ENCODE peak calls at places on chromosomes 5 and 9, in ten cellular contexts. F is activated T-helper 9 cell treated with anti-CD3 and anti-CD28 coated beads, Interleukin-2, amount 50 U/mL, for 16 hours; L is kidney tubule cell; X is mesothelial cell of epicardium; H is AG08395; K is SJSA1; A is neural progenitor cell; C is CD8-positive, alpha-beta T cell; U is AML-193; T is cardiac muscle cell. E is an unnamed sample.

GRCh38 chr9:19656704-19657103 is 132.1 kb downstream of the SLC24A2 start:
- DNase-seq in U (no peak), T (no peak), K (no peak), F (no peak), H (no peak), X (no peak), C (no peak), L (no peak), A (no peak), E (no peak)

GRCh38 chr9:131282175-131282574 is 5.9 kb upstream of the FAM78A start:
- DNase-seq in F (no peak), K (no peak), T (no peak), X (no peak), L (no peak), U (no peak), A (no peak), C (no peak), H (no peak), E (no peak)

GRCh38 chr5:1501372-1502045 is 22.3 kb downstream of the LPCAT1 start:
- DNase-seq in C (no peak), T (no peak), H (no peak), A (no peak), X (no peak), L (no peak), K (no peak), U (no peak), F (no peak), E (no peak)

GRCh38 chr5:32711693-32712462 is 757 bp downstream of the NPR3 start:
- DNase-seq in X (peak), A (peak), L (peak), F (no peak), U (no peak), T (no peak), K (no peak), C (no peak), H (peak), E (peak)

GRCh38 chr9:87502446-87503232 is 5.0 kb downstream of the DAPK1 start:
- DNase-seq in X (no peak), U (peak), K (no peak), A (no peak), H (no peak), T (no peak), F (no peak), C (no peak), L (no peak), E (no peak)

GRCh38 chr9:99881769-99882168 is 24.7 kb upstream of the STX17 start:
- DNase-seq in F (no peak), X (no peak), K (no peak), C (no peak), U (no peak), L (no peak), T (no peak), A (no peak), H (no peak), E (no peak)

GRCh38 chr9:18666348-18666747 is 192.4 kb downstream of the ADAMTSL1 start:
- DNase-seq in F (no peak), H (no peak), K (no peak), L (peak), U (no peak), X (no peak), T (no peak), C (no peak), A (no peak), E (no peak)

GRCh38 chr5:58056546-58056945 is 403.3 kb downstream of the PLK2 start:
- DNase-seq in L (no peak), C (no peak), T (no peak), H (no peak), U (no peak), A (no peak), X (no peak), F (no peak), K (no peak), E (no peak)

GRCh38 chr5:127229185-127229889 is 61.3 kb upstream of the MEGF10 start:
- DNase-seq in K (no peak), A (peak), C (peak), U (peak), X (peak), T (peak), H (peak), F (peak), L (peak), E (peak)

GRCh38 chr5:14664270-14665109 is at the start of gene OTULIN:
- DNase-seq in A (peak), F (peak), C (peak), K (peak), H (peak), T (peak), U (peak), L (peak), X (peak), E (peak)

GRCh38 chr9:2787065-2787464 is 56.8 kb downstream of the PUM3 start:
- DNase-seq in T (no peak), A (no peak), F (no peak), H (peak), C (no peak), X (no peak), K (no peak), U (no peak), L (peak), E (no peak)

GRCh38 chr9:75235632-75236031 is 147.3 kb downstream of the OSTF1 start:
- DNase-seq in T (no peak), K (no peak), U (no peak), H (no peak), C (no peak), L (peak), A (no peak), X (no peak), F (no peak), E (no peak)

GRCh38 chr5:56848206-56848605 is 32.9 kb downstream of the MAP3K1 start:
- DNase-seq in U (no peak), A (peak), C (no peak), L (no peak), X (no peak), F (no peak), K (no peak), H (no peak), T (no peak), E (no peak)

GRCh38 chr5:21254161-21254560 is 1266.2 kb upstream of the CDH18 start:
- DNase-seq in F (no peak), A (no peak), X (no peak), T (no peak), C (no peak), U (no peak), K (no peak), H (no peak), L (no peak), E (no peak)

GRCh38 chr5:15452030-15452429 is 48.0 kb upstream of the FBXL7 start:
- DNase-seq in X (no peak), C (no peak), U (no peak), H (no peak), T (peak), L (peak), K (no peak), F (no peak), A (no peak), E (no peak)

GRCh38 chr9:136886610-136887597 is 588 bp downstream of the TRAF2 start:
- DNase-seq in H (peak), T (peak), K (no peak), X (peak), F (peak), U (no peak), L (peak), A (peak), C (no peak), E (no peak)

GRCh38 chr5:33721491-33722245 is 170.1 kb downstream of the ADAMTS12 start:
- DNase-seq in C (no peak), A (no peak), T (no peak), L (no peak), H (no peak), X (no peak), K (no peak), U (no peak), F (no peak), E (no peak)

GRCh38 chr9:118529624-118530214 is 825.5 kb downstream of the TLR4 start:
- DNase-seq in C (no peak), X (no peak), K (no peak), T (peak), A (no peak), H (no peak), F (no peak), L (no peak), U (no peak), E (no peak)

GRCh38 chr9:93172646-93173364 is 11.1 kb upstream of the WNK2 start:
- DNase-seq in K (no peak), H (no peak), C (no peak), U (no peak), A (no peak), X (no peak), F (no peak), T (no peak), L (no peak), E (no peak)

GRCh38 chr9:137816531-137817235 is 60.9 kb upstream of the CACNA1B start:
- DNase-seq in L (no peak), U (no peak), C (no peak), A (no peak), X (no peak), K (no peak), T (no peak), F (no peak), H (no peak), E (peak)

GRCh38 chr9:13845460-13845859 is 468.5 kb downstream of the NFIB start:
- DNase-seq in C (no peak), L (peak), F (no peak), H (no peak), X (no peak), A (no peak), U (no peak), K (no peak), T (no peak), E (no peak)

GRCh38 chr5:101271416-101271815 is 368.3 kb upstream of the ST8SIA4 start:
- DNase-seq in U (no peak), A (no peak), X (no peak), T (no peak), K (no peak), F (no peak), H (no peak), L (no peak), C (no peak), E (no peak)

GRCh38 chr5:1445313-1445894 is at the start of gene SLC6A3:
- DNase-seq in T (peak), A (peak), C (peak), U (no peak), L (no peak), F (no peak), K (peak), H (no peak), X (no peak), E (no peak)

GRCh38 chr5:54205918-54206317 is 104.5 kb downstream of the ARL15 start:
- DNase-seq in T (no peak), U (no peak), X (no peak), C (no peak), H (no peak), A (no peak), L (no peak), K (no peak), F (no peak), E (no peak)

GRCh38 chr9:90991953-90992352 is 190.3 kb downstream of the SYK start:
- DNase-seq in X (no peak), H (peak), U (no peak), C (no peak), F (no peak), L (peak), A (no peak), T (no peak), K (no peak), E (no peak)

GRCh38 chr9:1200847-1201251 is 150.7 kb downstream of the DMRT2 start:
- DNase-seq in X (no peak), T (peak), H (no peak), L (peak), U (no peak), F (no peak), A (no peak), K (no peak), C (no peak), E (no peak)

GRCh38 chr5:151104795-151105194 is 24.0 kb upstream of the TNIP1 start:
- DNase-seq in U (no peak), C (no peak), F (no peak), A (no peak), X (no peak), H (peak), T (no peak), K (no peak), L (no peak), E (no peak)

GRCh38 chr5:10441992-10442435 is 335 bp downstream of the ROPN1L start:
- DNase-seq in K (no peak), T (peak), C (no peak), H (peak), A (no peak), U (no peak), X (no peak), L (no peak), F (no peak), E (no peak)

GRCh38 chr9:78288214-78288892 is 8.6 kb upstream of the PSAT1 start:
- DNase-seq in H (no peak), K (no peak), F (no peak), L (no peak), U (no peak), T (no peak), X (no peak), C (no peak), A (no peak), E (no peak)

GRCh38 chr5:469752-470483 is 26.9 kb downstream of the EXOC3 start:
- DNase-seq in L (no peak), U (no peak), A (no peak), X (no peak), F (no peak), C (no peak), T (no peak), K (no peak), H (no peak), E (no peak)

GRCh38 chr9:124020520-124021384 is 9.2 kb downstream of the LHX2 start:
- DNase-seq in A (peak), H (no peak), T (no peak), U (no peak), C (no peak), L (peak), F (no peak), X (no peak), K (no peak), E (no peak)

GRCh38 chr5:53603009-53603687 is 42.7 kb downstream of the NDUFS4 start:
- DNase-seq in F (no peak), C (no peak), U (no peak), A (no peak), T (peak), H (peak), X (no peak), K (no peak), L (peak), E (peak)

GRCh38 chr5:38888023-38888422 is 42.2 kb downstream of the OSMR start:
- DNase-seq in C (no peak), U (no peak), K (no peak), F (no peak), H (no peak), A (peak), X (no peak), L (no peak), T (no peak), E (no peak)

GRCh38 chr5:33817301-33817700 is 74.5 kb downstream of the ADAMTS12 start:
- DNase-seq in K (no peak), X (no peak), F (no peak), H (no peak), A (no peak), L (peak), T (no peak), U (no peak), C (no peak), E (no peak)

GRCh38 chr9:70411141-70411929 is 3.1 kb downstream of the KLF9 start:
- DNase-seq in X (no peak), A (peak), C (peak), H (peak), F (peak), L (peak), T (peak), U (no peak), K (peak), E (peak)

GRCh38 chr5:56090793-56091460 is 96.2 kb upstream of the IL6ST start:
- DNase-seq in T (no peak), H (no peak), F (no peak), L (no peak), K (no peak), C (no peak), A (no peak), X (no peak), U (no peak), E (no peak)

GRCh38 chr5:74636149-74636548 is 4.4 kb downstream of the ENC1 start:
- DNase-seq in X (no peak), K (no peak), H (no peak), C (no peak), U (no peak), T (no peak), F (no peak), L (no peak), A (no peak), E (no peak)

GRCh38 chr5:85814596-85814995 is 803.1 kb upstream of the COX7C start:
- DNase-seq in A (peak), U (no peak), F (no peak), X (no peak), C (no peak), T (peak), K (no peak), L (no peak), H (no peak), E (no peak)

GRCh38 chr5:67998709-67999251 is 216.8 kb upstream of the PIK3R1 start:
- DNase-seq in L (peak), F (no peak), A (no peak), H (peak), X (no peak), U (no peak), C (no peak), T (peak), K (peak), E (peak)

GRCh38 chr9:98256632-98257218 is 1.3 kb upstream of the TBC1D2 start:
- DNase-seq in C (peak), K (no peak), H (no peak), A (peak), F (no peak), T (no peak), U (peak), X (no peak), L (peak), E (no peak)